ENCODE peak calls at places on chromosomes 16 and 17, in eight cellular contexts. H, R, W, Z, B, V, S and O are unnamed samples. For H3K4me1, the result is how much of the 10 kb centered on the place peaks cover.

GRCh38 chr17:74960739-74961342 is 11.7 kb downstream of the HID1 start:
- DNase-seq in V (no peak), S (no peak), H (no peak), W (no peak), Z (no peak), B (peak), R (peak), O (no peak)

GRCh38 chr16:85171004-85171808 is 58.9 kb upstream of the CIBAR2 start:
- DNase-seq in H (no peak), B (no peak), V (no peak), R (no peak), Z (no peak), W (no peak), S (no peak), O (no peak)

GRCh38 chr16:14501331-14502255 is 128.5 kb downstream of the PARN start:
- DNase-seq in W (peak), S (peak), R (peak), B (peak), Z (peak), V (peak), H (peak), O (peak)

GRCh38 chr17:77490361-77491183 is 349.8 kb downstream of the SEC14L1 start:
- DNase-seq in W (peak), V (no peak), Z (no peak), H (no peak), R (peak), B (peak), S (no peak), O (no peak)

GRCh38 chr17:68398731-68399637 is 58.3 kb downstream of the WIPI1 start:
- DNase-seq in B (peak), V (peak), W (peak), Z (peak), S (peak), R (peak), H (no peak), O (peak)

GRCh38 chr16:11356573-11357331 is 11.5 kb downstream of the RMI2 start:
- DNase-seq in R (peak), W (peak), S (no peak), V (peak), B (peak), Z (no peak), H (no peak), O (peak)

GRCh38 chr16:69892378-69892777 is 58.8 kb upstream of the CLEC18A start:
- DNase-seq in V (no peak), H (no peak), R (no peak), W (no peak), S (no peak), Z (no peak), B (no peak), O (no peak)

GRCh38 chr17:78692460-78693010 is 89.5 kb downstream of the CYTH1 start:
- DNase-seq in V (no peak), Z (no peak), S (no peak), H (no peak), B (no peak), W (no peak), R (peak), O (no peak)

GRCh38 chr17:63503330-63503685 is 19.9 kb upstream of the KCNH6 start:
- DNase-seq in S (no peak), B (no peak), W (no peak), V (no peak), Z (peak), H (no peak), R (no peak), O (no peak)

GRCh38 chr17:36566081-36566480 is 21.4 kb downstream of the GGNBP2 start:
- DNase-seq in Z (no peak), W (no peak), H (no peak), R (no peak), S (no peak), B (no peak), V (no peak), O (no peak)

GRCh38 chr16:67969286-67970039 is 1.0 kb upstream of the SLC12A4 start:
- DNase-seq in V (no peak), Z (no peak), B (no peak), H (no peak), W (no peak), S (no peak), R (no peak), O (no peak)

GRCh38 chr16:85327731-85328664 is 215.7 kb upstream of the CIBAR2 start:
- DNase-seq in W (no peak), B (peak), R (no peak), Z (no peak), H (no peak), S (no peak), V (no peak), O (no peak)

GRCh38 chr16:11136600-11136999 is 119.4 kb downstream of the SOCS1 start:
- DNase-seq in S (no peak), B (peak), R (no peak), H (no peak), Z (no peak), W (no peak), V (no peak), O (no peak)

GRCh38 chr17:76492989-76493501 is 8.2 kb downstream of the RHBDF2 start:
- DNase-seq in W (peak), R (peak), Z (no peak), V (peak), B (peak), S (no peak), H (peak), O (peak)

GRCh38 chr16:9053006-9053601 is 38.3 kb upstream of the HAPSTR1 start:
- DNase-seq in V (no peak), B (peak), Z (no peak), H (no peak), W (peak), R (peak), S (no peak), O (peak)

GRCh38 chr16:66935319-66936011 is at the start of gene CES2:
- DNase-seq in V (no peak), H (no peak), W (no peak), Z (peak), R (peak), B (peak), S (no peak), O (peak)

GRCh38 chr16:71537643-71538042 is 11.4 kb downstream of the CHST4 start:
- DNase-seq in W (no peak), S (no peak), Z (peak), H (peak), B (peak), V (no peak), R (peak), O (peak)

GRCh38 chr16:84330685-84331050 is 36.0 kb downstream of the WFDC1 start:
- DNase-seq in B (no peak), R (no peak), V (no peak), Z (no peak), W (no peak), H (no peak), S (no peak), O (no peak)

GRCh38 chr17:79152636-79153035 is 78.0 kb downstream of the ENGASE start:
- DNase-seq in H (no peak), S (no peak), W (no peak), B (no peak), Z (no peak), R (no peak), V (no peak), O (no peak)

GRCh38 chr17:77282524-77283515 is 142.1 kb downstream of the SEC14L1 start:
- DNase-seq in R (peak), W (peak), Z (peak), B (peak), H (peak), V (no peak), S (no peak), O (peak)

GRCh38 chr17:68101992-68102758 is 66.6 kb downstream of the KPNA2 start:
- DNase-seq in Z (peak), B (peak), R (peak), H (no peak), W (no peak), S (no peak), V (peak), O (peak)

GRCh38 chr17:31510273-31511175 is 119.0 kb downstream of the RAB11FIP4 start:
- DNase-seq in H (no peak), B (no peak), Z (no peak), S (no peak), W (no peak), R (no peak), V (no peak), O (peak)

GRCh38 chr17:7295230-7296180 is 1.1 kb upstream of the YBX2 start:
- DNase-seq in B (no peak), R (no peak), H (no peak), V (no peak), Z (no peak), S (no peak), W (no peak), O (no peak)

GRCh38 chr16:25063102-25063501 is 47.9 kb upstream of the ARHGAP17 start:
- DNase-seq in W (no peak), R (no peak), V (no peak), H (no peak), B (no peak), S (no peak), Z (no peak), O (no peak)

GRCh38 chr16:66650707-66651473 is 45.7 kb downstream of the CMTM4 start:
- DNase-seq in V (peak), W (peak), R (peak), Z (peak), H (peak), S (peak), B (peak), O (peak)

GRCh38 chr17:48577330-48577945 is 712 bp downstream of the HOXB4 start:
- DNase-seq in Z (no peak), H (no peak), R (peak), B (no peak), W (no peak), V (no peak), S (no peak), O (no peak)

GRCh38 chr17:48575066-48575582 is 3.0 kb downstream of the HOXB4 start:
- DNase-seq in Z (no peak), W (no peak), R (no peak), H (no peak), V (no peak), B (no peak), S (no peak), O (no peak)

GRCh38 chr17:48577946-48578615 is at the start of gene HOXB4:
- DNase-seq in V (peak), W (peak), S (peak), Z (no peak), B (peak), R (peak), H (peak), O (no peak)

GRCh38 chr17:48575673-48576478 is 2.3 kb downstream of the HOXB4 start:
- DNase-seq in H (no peak), Z (no peak), R (peak), W (no peak), V (no peak), S (no peak), B (no peak), O (no peak)

GRCh38 chr17:48576479-48577309 is 1.5 kb downstream of the HOXB4 start:
- DNase-seq in B (peak), H (no peak), S (no peak), W (peak), Z (no peak), R (peak), V (no peak), O (no peak)
- TF ChIP-seq POLR2A in B (no peak), H (no peak), S (no peak), W (peak), Z (no peak), R (no peak), V (no peak), O (no peak)

GRCh38 chr17:17420035-17420434 is 56.8 kb upstream of the MED9 start:
- DNase-seq in B (peak), R (no peak), Z (no peak), V (peak), W (peak), H (no peak), S (no peak), O (no peak)
- H3K27ac ChIP-seq in B (peak), R (no peak), Z (no peak), V (no peak), W (no peak), H (no peak), S (no peak), O (peak)

GRCh38 chr17:80724723-80725388 is 180.2 kb downstream of the RPTOR start:
- DNase-seq in H (no peak), S (no peak), W (no peak), V (no peak), Z (no peak), B (no peak), R (no peak), O (no peak)
- H3K4me1 ChIP-seq in H (under half), S (under half), W (under half), V (under half), Z (under half), B (under half), R (under half), O (under half)

GRCh38 chr17:52837502-52837901 is 679.0 kb upstream of the CA10 start:
- DNase-seq in W (no peak), B (no peak), H (no peak), V (no peak), Z (no peak), R (no peak), S (no peak), O (no peak)

GRCh38 chr17:52841971-52842370 is 683.5 kb upstream of the CA10 start:
- DNase-seq in R (no peak), V (no peak), S (no peak), Z (no peak), H (no peak), W (no peak), B (no peak), O (no peak)
- TF ChIP-seq POLR2A in R (no peak), V (no peak), S (no peak), Z (no peak), H (no peak), W (no peak), B (no peak), O (no peak)

GRCh38 chr17:9829343-9829742 is 3.6 kb downstream of the GLP2R start:
- DNase-seq in R (no peak), V (no peak), S (no peak), Z (no peak), B (no peak), W (no peak), H (no peak), O (no peak)
- H3K27ac ChIP-seq in R (no peak), V (no peak), S (peak), Z (no peak), B (no peak), W (peak), H (no peak), O (no peak)